ENCODE peak calls at places on chromosomes 11 and 22, in five cellular contexts. L is PC-3; K is nephron progenitor cell; U is stimulated activated CD4-positive, alpha-beta T cell treated with anti-CD3 and anti-CD28 coated beads, Interleukin-1b, Interleukin-23, amount 100 ng/mL, for 24 hours; T is neural progenitor cell. D is an unnamed sample.

GRCh38 chr11:122900803-122901202 is 18.2 kb downstream of the JHY start:
- DNase-seq in U (no peak), T (no peak), L (no peak), K (no peak), D (no peak)

GRCh38 chr11:6298605-6299004 is 21.7 kb downstream of the CAVIN3 start:
- DNase-seq in K (peak; percentile 46), L (peak; percentile 60), U (no peak), T (peak; percentile 77), D (peak; percentile 83)

GRCh38 chr11:64239662-64240466 is 1.0 kb upstream of the FKBP2 start:
- DNase-seq in K (no peak), L (no peak), T (no peak), U (no peak), D (peak; percentile 96)

GRCh38 chr22:27474112-27474571 is 327.4 kb downstream of the MN1 start:
- DNase-seq in K (no peak), T (no peak), U (no peak), L (peak; percentile 77), D (no peak)

GRCh38 chr11:85595285-85595884 is 31.8 kb downstream of the DLG2 start:
- DNase-seq in L (peak; percentile 74), K (no peak), U (no peak), T (peak; percentile 53), D (peak; percentile 90)

GRCh38 chr11:105458071-105458470 is 151.8 kb upstream of the GRIA4 start:
- DNase-seq in T (no peak), U (no peak), K (no peak), L (no peak), D (no peak)

GRCh38 chr22:31347251-31348008 is 1.3 kb upstream of the PATZ1 start:
- DNase-seq in U (peak; percentile 61), T (peak; percentile 80), L (peak; percentile 70), K (peak; percentile 73), D (peak; percentile 73)

GRCh38 chr11:134244593-134244992 is 8.6 kb downstream of the THYN1 start:
- DNase-seq in T (peak; percentile 28), K (peak; percentile 16), U (no peak), L (peak; percentile 48), D (peak; percentile 85)

GRCh38 chr11:45585205-45585604 is 80.2 kb downstream of the CHST1 start:
- DNase-seq in T (no peak), L (no peak), U (no peak), K (no peak), D (no peak)

GRCh38 chr11:47991266-47991830 is 11.0 kb downstream of the PTPRJ start:
- DNase-seq in L (peak; percentile 49), K (no peak), U (no peak), T (peak; percentile 26), D (peak; percentile 84)

GRCh38 chr11:116692318-116693106 is 80.3 kb downstream of the BUD13 start:
- DNase-seq in L (no peak), K (no peak), U (no peak), T (no peak), D (no peak)

GRCh38 chr11:45607995-45608394 is 57.4 kb downstream of the CHST1 start:
- DNase-seq in K (no peak), T (no peak), U (no peak), L (no peak), D (no peak)

GRCh38 chr11:10742460-10743208 is 8.4 kb upstream of the CTR9 start:
- DNase-seq in T (no peak), L (peak; percentile 85), U (no peak), K (no peak), D (peak; percentile 14)

GRCh38 chr11:1202776-1203504 is 19.9 kb upstream of the MUC5B start:
- DNase-seq in T (peak; percentile 83), L (peak; percentile 76), U (peak; percentile 49), K (peak; percentile 83), D (peak; percentile 75)

GRCh38 chr11:61635787-61636186 is 44.4 kb upstream of the DAGLA start:
- DNase-seq in T (no peak), K (no peak), U (no peak), L (no peak), D (no peak)

GRCh38 chr22:38504731-38505594 is 1.1 kb downstream of the DDX17 start:
- DNase-seq in T (peak; percentile 29), K (peak; percentile 49), U (no peak), L (no peak), D (peak; percentile 51)

GRCh38 chr22:49685116-49685515 is 142.6 kb downstream of the BRD1 start:
- DNase-seq in K (no peak), L (no peak), U (no peak), T (no peak), D (no peak)

GRCh38 chr22:36362077-36362476 is 25.7 kb downstream of the MYH9 start:
- DNase-seq in K (no peak), L (no peak), U (no peak), T (no peak), D (no peak)

GRCh38 chr11:87358461-87358860 is 320.7 kb downstream of the TMEM135 start:
- DNase-seq in U (no peak), K (no peak), T (no peak), L (no peak), D (no peak)

GRCh38 chr11:106172389-106172991 is 95.0 kb downstream of the AASDHPPT start:
- DNase-seq in T (no peak), U (no peak), K (no peak), L (peak; percentile 38), D (no peak)

GRCh38 chr11:73201249-73201648 is 16.8 kb upstream of the P2RY2 start:
- DNase-seq in T (no peak), U (no peak), K (no peak), L (no peak), D (no peak)

GRCh38 chr11:64553554-64554201 is 37.3 kb upstream of the SLC22A12 start:
- DNase-seq in U (peak; percentile 36), K (peak; percentile 79), T (peak; percentile 72), L (peak; percentile 65), D (peak; percentile 60)

GRCh38 chr22:49853981-49854791 is 542 bp downstream of the ZBED4 start:
- DNase-seq in L (peak; percentile 8), U (no peak), K (peak; percentile 53), T (peak; percentile 68), D (peak; percentile 60)

GRCh38 chr11:95154514-95154913 is 64.9 kb downstream of the ENDOD1 start:
- DNase-seq in U (peak; percentile 41), L (peak; percentile 69), K (peak; percentile 47), T (peak; percentile 80), D (peak; percentile 81)

GRCh38 chr22:49491726-49492125 is 335.9 kb downstream of the BRD1 start:
- DNase-seq in U (no peak), L (no peak), T (no peak), K (no peak), D (no peak)

GRCh38 chr11:85970593-85970992 is 98.3 kb downstream of the PICALM start:
- DNase-seq in K (no peak), L (no peak), U (no peak), T (no peak), D (no peak)

GRCh38 chr11:79896258-79896657 is 455.4 kb upstream of the TENM4 start:
- DNase-seq in L (peak; percentile 27), U (no peak), T (no peak), K (no peak), D (no peak)

GRCh38 chr22:41833369-41834004 is 582 bp downstream of the SREBF2 start:
- DNase-seq in T (peak; percentile 73), L (peak; percentile 6), K (peak; percentile 64), U (peak; percentile 28), D (peak; percentile 60)

GRCh38 chr11:35142481-35143207 is 3.7 kb downstream of the CD44 start:
- DNase-seq in L (peak; percentile 83), T (peak; percentile 33), K (no peak), U (no peak), D (no peak)

GRCh38 chr22:24894220-24894975 is 52.1 kb downstream of the LHFPL7 start:
- DNase-seq in L (peak; percentile 95), K (peak; percentile 12), U (no peak), T (no peak), D (peak; percentile 95)

GRCh38 chr22:20052309-20053250 is 27.5 kb upstream of the DGCR8 start:
- DNase-seq in K (no peak), U (no peak), T (no peak), L (no peak), D (no peak)

GRCh38 chr11:96188625-96189006 is 154.4 kb downstream of the MAML2 start:
- DNase-seq in L (no peak), U (no peak), K (no peak), T (no peak), D (no peak)

GRCh38 chr22:20663941-20664593 is 109.8 kb upstream of the SERPIND1 start:
- DNase-seq in K (no peak), U (no peak), T (no peak), L (no peak), D (no peak)

GRCh38 chr11:74505911-74506310 is 12.4 kb upstream of the LIPT2 start:
- DNase-seq in T (no peak), L (no peak), K (no peak), U (no peak), D (no peak)

GRCh38 chr22:35064664-35065063 is 1.3 kb upstream of the ISX start:
- DNase-seq in L (peak; percentile 31), U (no peak), K (no peak), T (no peak), D (no peak)